ENCODE peak calls at places on chromosomes 7 and 10, in ten cellular contexts. D is WTC11; C is upper lobe of right lung; S is CD8-positive, alpha-beta T cell; Y is kidney epithelial cell; U is GM12865; W is BJ; O is MM.1S; I is progenitor cell of endocrine pancreas; X is CD4-positive, alpha-beta T cell. H is an unnamed sample.

GRCh38 chr10:98795467-98795866 is 348.7 kb upstream of the HPS1 start:
- DNase-seq in I (no peak), W (no peak), U (no peak), S (no peak), X (no peak), C (no peak), D (no peak), Y (no peak), O (no peak), H (no peak)

GRCh38 chr10:86117051-86117450 is 249.5 kb downstream of the GRID1 start:
- DNase-seq in O (no peak), W (no peak), D (no peak), U (no peak), C (no peak), Y (no peak), S (no peak), X (no peak), I (no peak), H (no peak)

GRCh38 chr10:79258894-79259293 is 88.4 kb upstream of the PPIF start:
- DNase-seq in Y (no peak), O (no peak), X (no peak), U (no peak), W (no peak), I (no peak), C (no peak), D (no peak), S (no peak), H (no peak)

GRCh38 chr7:69880848-69881247 is 282.6 kb downstream of the AUTS2 start:
- DNase-seq in S (no peak), O (no peak), C (no peak), D (no peak), X (no peak), Y (no peak), I (no peak), U (no peak), W (no peak), H (no peak)

GRCh38 chr10:90149563-90149962 is 448.2 kb downstream of the KIF20B start:
- DNase-seq in D (no peak), I (no peak), W (no peak), O (no peak), C (no peak), Y (no peak), S (no peak), U (no peak), X (no peak), H (no peak)

GRCh38 chr7:6011541-6011940 is 2.5 kb downstream of the AIMP2 start:
- DNase-seq in Y (no peak), W (no peak), X (no peak), O (no peak), U (no peak), I (no peak), C (no peak), S (no peak), D (no peak), H (no peak)

GRCh38 chr7:27442446-27442845 is 199.8 kb downstream of the EVX1 start:
- DNase-seq in W (no peak), D (no peak), I (no peak), S (no peak), X (no peak), U (no peak), C (no peak), O (no peak), Y (no peak), H (no peak)

GRCh38 chr7:91710896-91711295 is 169.6 kb downstream of the MTERF1 start:
- DNase-seq in D (no peak), W (no peak), U (no peak), Y (no peak), O (no peak), I (no peak), S (no peak), C (no peak), X (no peak), H (no peak)

GRCh38 chr7:105387621-105388372 is 924 bp downstream of the SRPK2 start:
- DNase-seq in D (peak; percentile 59), C (peak; percentile 90), U (peak; percentile 59), X (peak; percentile 25), Y (peak; percentile 14), S (peak; percentile 38), W (no peak), I (peak; percentile 42), O (peak; percentile 73), H (peak; percentile 85)

GRCh38 chr10:81874878-81875679 is at the start of gene NRG3:
- DNase-seq in X (no peak), O (peak; percentile 59), S (no peak), C (peak; percentile 40), W (no peak), I (peak; percentile 45), D (peak; percentile 47), Y (no peak), U (no peak), H (peak; percentile 57)

GRCh38 chr7:45073031-45073842 is 15.5 kb downstream of the NACAD start:
- DNase-seq in Y (no peak), I (no peak), U (no peak), X (no peak), S (no peak), O (no peak), C (no peak), W (no peak), D (no peak), H (no peak)

GRCh38 chr7:873367-874002 is 2.9 kb upstream of the GET4 start:
- DNase-seq in D (peak; percentile 79), O (peak; percentile 39), C (peak; percentile 89), U (peak; percentile 85), I (peak; percentile 49), Y (peak; percentile 38), W (peak; percentile 30), X (peak; percentile 49), S (peak; percentile 51), H (peak; percentile 88)

GRCh38 chr7:23276947-23277346 is 22.2 kb upstream of the MALSU1 start:
- DNase-seq in X (no peak), O (no peak), U (no peak), C (no peak), Y (no peak), I (no peak), W (no peak), S (no peak), D (no peak), H (no peak)

GRCh38 chr7:23277359-23277989 is 21.7 kb upstream of the MALSU1 start:
- DNase-seq in U (peak; percentile 81), W (no peak), D (no peak), S (no peak), C (no peak), Y (peak; percentile 28), O (peak; percentile 72), I (peak; percentile 15), X (no peak), H (peak; percentile 67)

GRCh38 chr7:23275906-23276305 is 23.2 kb upstream of the MALSU1 start:
- DNase-seq in I (no peak), S (no peak), Y (no peak), C (no peak), X (no peak), W (no peak), O (no peak), D (no peak), U (no peak), H (no peak)

GRCh38 chr7:23273141-23273599 is 26.0 kb upstream of the MALSU1 start:
- DNase-seq in S (peak; percentile 81), O (peak; percentile 97), C (peak; percentile 95), D (peak; percentile 95), W (no peak), I (peak; percentile 73), X (peak; percentile 85), U (peak; percentile 97), Y (peak; percentile 85), H (peak; percentile 77)

DNA sequence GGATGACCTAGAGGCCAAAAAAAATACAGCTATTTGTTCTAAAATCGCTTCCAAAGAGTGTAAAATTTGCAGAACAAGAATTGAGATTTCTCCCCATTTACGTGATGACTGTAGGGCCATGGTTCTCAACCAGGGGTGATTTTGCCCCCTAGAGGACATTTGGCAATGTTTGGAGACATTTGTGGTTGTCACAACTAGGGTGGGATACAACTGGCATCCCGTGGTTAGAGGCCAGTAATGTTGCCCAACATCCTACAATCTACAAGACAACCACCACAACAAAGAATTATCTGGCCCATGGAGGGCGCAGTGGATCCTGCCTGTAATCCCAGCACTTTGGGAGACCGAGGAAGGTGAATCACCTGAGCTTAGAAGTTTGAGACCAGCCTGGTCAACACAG is 22.8 kb upstream of the MALSU1 start:
- DNase-seq in U (peak; percentile 39), C (no peak), S (no peak), I (no peak), D (peak; percentile 29), X (no peak), O (no peak), W (no peak), Y (no peak), H (no peak)
- TF ChIP-seq CTCF in U (peak; percentile 25), C (no peak), S (no peak), I (no peak), D (no peak), X (no peak), O (peak; percentile 20), W (peak; percentile 18), Y (peak; percentile 15), H (no peak)

GRCh38 chr10:25102423-25102822 is 72.4 kb upstream of the GPR158 start:
- DNase-seq in W (no peak), I (no peak), D (no peak), O (no peak), U (no peak), Y (no peak), S (no peak), X (no peak), C (no peak), H (no peak)
- TF ChIP-seq CTCF in W (no peak), I (no peak), D (no peak), O (no peak), U (no peak), Y (no peak), S (no peak), X (no peak), C (no peak), H (no peak)

DNA sequence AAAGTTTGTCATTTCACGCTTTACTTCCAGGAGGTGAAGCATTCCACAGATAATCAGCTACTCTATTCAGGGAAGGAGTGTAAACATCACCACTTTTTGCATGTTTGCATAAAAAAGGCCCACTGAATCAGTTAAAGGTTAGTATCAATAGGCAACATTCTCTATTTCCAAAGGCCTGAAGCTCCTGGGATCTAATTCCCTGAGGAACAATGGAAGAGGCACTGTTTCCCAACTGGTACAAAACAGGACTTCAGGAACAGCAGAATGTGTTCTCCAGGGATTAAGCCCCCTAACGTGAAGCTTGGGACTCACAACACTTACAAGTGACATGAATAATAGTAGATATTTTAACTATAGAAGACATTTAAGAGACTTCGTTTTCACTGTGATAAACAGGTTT is 6.1 kb downstream of the LRRN3 start:
- DNase-seq in I (no peak), X (no peak), C (no peak), D (no peak), W (no peak), Y (no peak), U (no peak), S (no peak), O (no peak), H (no peak)
- TF ChIP-seq CTCF in I (peak; percentile 9), X (no peak), C (no peak), D (no peak), W (no peak), Y (no peak), U (no peak), S (no peak), O (no peak), H (no peak)

DNA sequence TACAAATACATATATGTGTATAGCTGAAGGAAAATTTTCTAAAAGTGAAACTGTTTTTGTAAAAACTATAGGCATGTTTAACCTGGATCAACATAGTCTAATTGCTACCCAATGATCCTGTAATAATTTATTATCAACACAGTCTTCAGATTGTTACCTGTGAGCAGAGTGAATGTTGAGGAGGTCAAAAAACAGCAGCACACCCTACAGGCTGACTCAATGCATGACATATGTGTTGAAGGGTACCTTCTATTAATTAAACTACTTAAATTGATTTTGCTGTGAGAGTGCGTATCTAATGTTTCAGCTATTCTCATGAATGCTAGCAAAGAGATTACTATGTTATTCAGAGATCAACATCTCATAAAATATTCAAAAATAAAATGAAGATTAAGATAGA is 411.4 kb downstream of the TNS3 start:
- DNase-seq in W (no peak), Y (no peak), D (no peak), O (no peak), U (no peak), I (no peak), C (no peak), S (no peak), X (no peak), H (no peak)
- TF ChIP-seq CTCF in W (peak; percentile 50), Y (peak; percentile 43), D (peak; percentile 34), O (peak; percentile 7), U (no peak), I (peak; percentile 36), C (peak; percentile 38), S (no peak), X (no peak), H (peak; percentile 35)

H was measured in GM13977.